ENCODE peak calls at places on chromosomes 3 and 15, in four cellular contexts. A, W, I and M are unnamed samples.

GRCh38 chr3:47082519-47082918 is 81.4 kb downstream of the SETD2 start:
- DNase-seq in A (no peak), I (no peak), W (no peak), M (no peak)

GRCh38 chr15:88810449-88810848 is 7.2 kb downstream of the ACAN start:
- DNase-seq in W (no peak), A (peak; percentile 73), I (no peak), M (peak; percentile 79)

GRCh38 chr15:63938486-63939061 is 104.8 kb upstream of the HERC1 start:
- DNase-seq in W (peak; percentile 13), I (peak; percentile 27), A (no peak), M (no peak)

GRCh38 chr15:70892002-70892911 is at the start of the genes LRRC49 and THAP10:
- DNase-seq in A (peak; percentile 95), W (peak; percentile 95), I (peak; percentile 88), M (peak; percentile 75)

GRCh38 chr3:170697803-170698350 is 112.0 kb upstream of the SLC7A14 start:
- DNase-seq in A (peak; percentile 97), I (no peak), W (no peak), M (no peak)

GRCh38 chr15:100206643-100207042 is 135.1 kb downstream of the ADAMTS17 start:
- DNase-seq in W (no peak), I (no peak), A (no peak), M (peak; percentile 14)

GRCh38 chr15:64717130-64717529 is 58.3 kb downstream of the RBPMS2 start:
- DNase-seq in A (no peak), I (no peak), W (no peak), M (no peak)

GRCh38 chr3:49869525-49870126 is at the start of gene CAMKV:
- DNase-seq in A (peak; percentile 58), I (peak; percentile 84), W (peak; percentile 77), M (no peak)

GRCh38 chr3:127953636-127954035 is 38.6 kb downstream of the KBTBD12 start:
- DNase-seq in W (no peak), I (no peak), A (no peak), M (peak; percentile 42)

DNA sequence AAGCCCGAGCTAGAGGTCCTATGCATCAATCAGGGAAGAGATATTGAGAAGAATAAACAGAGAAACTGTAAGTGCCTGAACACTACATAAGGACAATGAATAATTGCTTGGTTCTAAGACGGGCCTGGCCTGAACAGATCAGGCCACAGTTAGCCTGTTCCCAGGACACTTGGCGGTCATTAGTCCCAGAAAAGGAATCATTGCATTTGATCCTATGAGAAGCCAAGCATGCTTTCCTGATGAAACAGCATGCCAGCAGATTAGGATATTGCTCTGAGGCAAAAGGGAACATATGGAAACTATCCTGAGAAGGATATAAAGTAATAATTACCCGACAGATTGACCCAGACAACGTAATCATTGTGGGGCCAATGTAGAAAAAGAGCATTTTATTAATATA is 51.9 kb downstream of the STRIT1 start:
- DNase-seq in W (no peak), I (no peak), A (no peak), M (peak; percentile 24)
- H4K8ac ChIP-seq in W (no peak overlapping the region), I (no peak overlapping the region), A (no peak overlapping the region), M (no peak overlapping the region)

GRCh38 chr3:14179114-14179465 is 473 bp downstream of the LSM3 start:
- DNase-seq in A (no peak), I (no peak), W (no peak), M (no peak)

GRCh38 chr3:14177580-14178246 is 688 bp downstream of the XPC start:
- DNase-seq in W (no peak), A (no peak), I (no peak), M (no peak)

GRCh38 chr3:14179795-14180194 is 1.2 kb downstream of the LSM3 start:
- DNase-seq in A (no peak), W (no peak), I (no peak), M (no peak)

GRCh38 chr3:14181253-14181652 is 2.6 kb downstream of the LSM3 start:
- DNase-seq in W (no peak), A (no peak), I (no peak), M (no peak)

DNA sequence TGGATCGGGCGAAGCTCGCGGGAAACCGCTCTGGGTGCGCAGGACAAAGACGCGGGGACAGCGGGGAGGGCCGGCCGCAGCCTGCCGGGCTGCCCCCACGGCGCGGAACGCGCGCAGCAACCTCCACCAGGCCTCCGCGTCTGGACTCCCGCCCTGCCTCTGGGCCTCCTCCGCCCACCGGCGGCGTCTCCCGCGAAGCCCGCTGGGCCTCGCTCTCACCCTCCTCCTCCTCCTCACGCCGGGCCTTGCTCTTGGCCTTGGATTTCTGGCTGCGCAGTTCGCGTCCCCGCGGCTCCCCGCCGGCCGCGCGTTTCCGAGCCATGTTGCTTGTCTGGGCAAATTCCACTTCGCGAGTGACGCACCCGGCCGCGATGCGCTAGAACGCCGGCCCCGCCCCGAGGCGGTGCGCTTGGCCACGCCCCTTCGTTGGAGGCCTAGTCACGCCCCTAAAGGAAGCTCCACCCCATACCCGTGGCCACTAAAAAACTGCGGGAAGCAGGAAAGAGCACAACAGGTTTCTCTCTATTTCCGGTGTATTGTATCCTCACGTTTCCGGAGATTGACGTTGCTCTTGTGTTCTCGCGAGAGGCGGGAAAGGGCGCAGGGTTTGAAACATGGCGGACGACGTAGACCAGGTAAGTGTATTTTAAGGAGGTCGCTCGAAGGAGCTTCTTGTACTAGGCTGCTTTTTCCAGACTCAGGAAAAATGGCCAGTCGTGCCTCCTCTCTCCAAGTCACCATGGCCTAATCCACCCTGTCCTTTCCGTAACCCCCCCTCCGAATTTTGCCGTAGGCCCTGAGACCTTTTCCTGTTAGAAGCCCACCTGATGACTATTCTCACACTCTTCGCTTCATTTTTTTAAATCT is at the start of the genes LSM3 and XPC:
- DNase-seq in A (peak; percentile 99), I (peak; percentile 96), W (peak; percentile 96), M (peak; percentile 100)
- H3K9ac ChIP-seq in A (peak within 1 kb of the TSS; percentile 99), I (peak within 1 kb of the TSS; percentile 100), W (peak within 1 kb of the TSS; percentile 99), M (peak within 1 kb of the TSS; percentile 100)

DNA sequence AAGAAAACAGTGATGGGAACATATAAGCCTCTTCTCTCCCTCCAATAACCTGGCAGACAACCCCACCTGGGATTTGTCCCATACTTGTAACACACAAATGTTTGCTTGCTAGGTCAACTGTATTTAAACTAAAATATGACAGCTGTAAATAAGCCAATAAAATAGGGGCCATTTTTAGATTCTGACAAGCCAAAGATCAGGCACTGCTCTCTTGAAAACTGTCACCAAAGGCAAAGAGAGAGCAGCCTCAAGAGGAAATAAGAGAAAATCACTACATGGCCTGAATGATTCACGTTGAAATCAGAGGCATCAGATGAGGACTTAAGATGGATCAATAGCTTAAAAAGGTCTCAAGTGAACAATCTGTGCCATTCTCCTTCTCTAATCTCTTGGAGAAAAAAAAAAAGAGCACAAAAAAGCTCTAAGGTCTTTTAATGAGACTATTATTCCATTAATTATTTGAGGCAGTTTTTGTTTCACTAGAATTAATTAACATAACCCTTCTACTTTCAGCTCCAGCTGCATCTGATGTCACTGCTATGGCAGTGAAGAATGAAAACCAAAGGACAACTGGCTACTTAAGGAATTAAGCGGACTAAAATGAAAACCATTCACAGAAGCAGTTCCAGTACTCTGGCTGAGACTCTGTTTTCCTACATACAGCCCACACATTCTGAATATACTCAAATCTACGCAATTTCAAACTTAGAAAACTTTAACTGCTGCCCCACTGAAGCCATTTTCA is 19.0 kb downstream of the MYO5A start:
- DNase-seq in W (no peak), I (no peak), A (no peak), M (no peak)
- H3K79me2 ChIP-seq in W (no peaks in the 10 kb centered on the region), I (peaks cover 16% of the 10 kb centered on the region), A (no peaks in the 10 kb centered on the region), M (no peaks in the 10 kb centered on the region)

GRCh38 chr3:57974796-57975388 is 33.3 kb upstream of the FLNB start:
- DNase-seq in W (no peak), I (no peak), A (peak; percentile 98), M (peak; percentile 90)
- H4K8ac ChIP-seq in W (no peak overlapping the region), I (no peak overlapping the region), A (no peak overlapping the region), M (peak overlapping the region; percentile 24)

GRCh38 chr3:172673210-172673679 is 37.6 kb downstream of the NCEH1 start:
- DNase-seq in I (peak; percentile 78), A (peak; percentile 89), W (peak; percentile 78), M (peak; percentile 84)
- H3K9ac ChIP-seq in I (no peak overlapping the region), A (no peak overlapping the region), W (no peak overlapping the region), M (no peak overlapping the region)

DNA sequence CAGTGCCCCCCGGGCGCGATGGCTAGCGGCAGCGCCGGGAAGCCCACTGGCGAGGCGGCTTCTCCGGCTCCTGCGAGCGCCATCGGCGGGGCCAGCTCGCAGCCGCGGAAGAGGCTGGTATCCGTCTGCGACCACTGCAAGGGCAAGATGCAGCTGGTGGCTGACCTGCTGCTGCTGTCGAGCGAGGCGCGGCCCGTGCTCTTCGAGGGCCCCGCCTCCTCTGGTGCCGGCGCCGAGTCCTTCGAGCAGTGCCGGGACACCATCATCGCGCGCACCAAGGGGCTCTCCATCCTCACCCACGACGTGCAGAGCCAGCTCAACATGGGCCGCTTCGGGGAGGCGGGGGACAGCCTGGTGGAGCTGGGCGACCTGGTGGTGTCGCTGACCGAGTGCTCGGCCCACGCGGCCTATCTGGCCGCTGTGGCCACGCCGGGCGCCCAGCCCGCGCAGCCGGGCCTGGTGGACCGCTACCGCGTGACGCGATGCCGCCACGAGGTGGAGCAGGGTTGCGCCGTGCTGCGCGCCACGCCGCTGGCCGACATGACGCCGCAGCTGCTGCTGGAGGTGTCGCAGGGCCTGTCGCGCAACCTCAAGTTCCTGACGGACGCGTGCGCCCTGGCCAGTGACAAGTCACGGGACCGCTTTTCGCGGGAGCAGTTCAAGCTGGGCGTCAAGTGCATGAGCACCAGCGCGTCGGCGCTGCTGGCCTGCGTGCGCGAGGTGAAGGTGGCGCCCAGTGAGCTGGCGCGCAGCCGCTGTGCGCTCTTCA is 1.7 kb downstream of the TLNRD1 start:
- DNase-seq in I (peak; percentile 65), W (peak; percentile 63), A (peak; percentile 50), M (no peak)
- H3K79me2 ChIP-seq in I (no peaks in the 10 kb centered on the region), W (peaks cover 2% of the 10 kb centered on the region), A (peaks cover 15% of the 10 kb centered on the region), M (peaks cover 29% of the 10 kb centered on the region)